ENCODE peak calls at places on chromosomes 6 and 20, in six cellular contexts. N is H9; Z is colonic mucosa; T is CD8-positive, alpha-beta T cell; X is stomach; U is left lung. A is an unnamed sample.

GRCh38 chr6:63764318-63764916 is 128.8 kb downstream of the PHF3 start:
- DNase-seq in Z (no peak), N (no peak), X (no peak), U (no peak), T (no peak), A (no peak)

GRCh38 chr6:69286341-69286740 is 510.5 kb downstream of the LMBRD1 start:
- DNase-seq in X (no peak), T (no peak), N (no peak), Z (no peak), U (no peak), A (no peak)

GRCh38 chr6:140636698-140637402 is 1262.4 kb upstream of the CITED2 start:
- DNase-seq in U (no peak), T (no peak), N (no peak), Z (no peak), X (no peak), A (no peak)

GRCh38 chr20:56393133-56393472 is 658 bp downstream of the CSTF1 start:
- DNase-seq in N (no peak), T (no peak), U (no peak), Z (no peak), X (no peak), A (no peak)

GRCh38 chr6:134424131-134424794 is 106.4 kb upstream of the SGK1 start:
- DNase-seq in N (no peak), X (no peak), T (no peak), Z (no peak), U (no peak), A (no peak)

GRCh38 chr6:50707652-50708325 is 5.5 kb upstream of the TFAP2D start:
- DNase-seq in Z (no peak), X (no peak), T (no peak), U (peak; percentile 65), N (peak; percentile 69), A (no peak)

GRCh38 chr6:88629838-88630462 is 333.5 kb downstream of the RNGTT start:
- DNase-seq in N (peak; percentile 67), T (no peak), X (no peak), U (no peak), Z (no peak), A (no peak)

GRCh38 chr20:55641497-55641896 is 363.8 kb downstream of the CBLN4 start:
- DNase-seq in X (no peak), T (no peak), U (no peak), N (no peak), Z (no peak), A (no peak)

GRCh38 chr6:35071347-35071994 is 69.7 kb downstream of the TCP11 start:
- DNase-seq in X (no peak), T (no peak), U (no peak), N (no peak), Z (no peak), A (no peak)

GRCh38 chr20:23479043-23479442 is 11.9 kb upstream of the CST8 start:
- DNase-seq in U (no peak), N (no peak), Z (no peak), X (no peak), T (no peak), A (no peak)

GRCh38 chr20:40955326-40955725 is 73.3 kb upstream of the TOP1 start:
- DNase-seq in T (no peak), U (no peak), X (peak; percentile 9), Z (peak; percentile 13), N (no peak), A (no peak)

GRCh38 chr20:40954521-40955165 is 74.0 kb upstream of the TOP1 start:
- DNase-seq in Z (peak; percentile 15), N (no peak), U (no peak), X (peak; percentile 9), T (no peak), A (no peak)

GRCh38 chr20:40949346-40949745 is 79.3 kb upstream of the TOP1 start:
- DNase-seq in T (no peak), N (no peak), Z (no peak), X (no peak), U (no peak), A (no peak)

GRCh38 chr20:40953856-40954255 is 74.8 kb upstream of the TOP1 start:
- DNase-seq in Z (no peak), N (no peak), T (no peak), X (no peak), U (no peak), A (no peak)

DNA sequence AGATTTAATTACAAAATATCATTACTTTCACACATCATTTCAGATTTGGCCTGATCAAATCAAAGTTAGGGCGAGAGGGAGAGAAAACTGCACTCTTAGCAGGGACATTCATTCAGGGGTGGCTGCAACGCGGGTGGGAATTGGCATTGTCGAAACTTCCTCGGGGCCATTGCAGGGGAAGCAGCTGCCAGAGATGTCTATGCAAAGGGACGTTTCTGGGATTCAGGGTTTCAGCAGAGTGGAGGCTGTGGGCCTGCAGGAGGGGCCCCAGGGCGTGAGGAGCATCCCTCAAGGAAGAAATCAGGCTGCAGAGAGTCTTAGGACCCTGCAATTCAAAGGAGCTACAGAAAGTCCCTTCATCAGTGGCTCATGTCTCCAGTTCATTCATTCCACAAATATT is 76.4 kb upstream of the TOP1 start:
- DNase-seq in N (no peak), T (no peak), Z (no peak), U (no peak), X (no peak), A (no peak)
- H3K27ac ChIP-seq in N (no peak overlapping the region), T (no peak overlapping the region), Z (no peak overlapping the region), U (no peak overlapping the region), X (no peak overlapping the region), A (no peak overlapping the region)

GRCh38 chr6:149334201-149334600 is 16.7 kb downstream of the TAB2 start:
- DNase-seq in U (no peak), T (no peak), Z (no peak), N (no peak), X (no peak), A (no peak)
- H3K4me1 ChIP-seq in U (peaks cover 41% of the 10 kb centered on the region), T (peaks cover 68% of the 10 kb centered on the region), Z (no peaks in the 10 kb centered on the region), N (peaks cover 5% of the 10 kb centered on the region), X (peaks cover 100% of the 10 kb centered on the region), A (peaks cover 60% of the 10 kb centered on the region)

GRCh38 chr20:32823078-32823477 is 3.3 kb downstream of the MAPRE1 start:
- DNase-seq in N (no peak), T (peak; percentile 4), X (no peak), U (no peak), Z (no peak), A (no peak)
- H3K27ac ChIP-seq in N (no peak overlapping the region), T (no peak overlapping the region), X (no peak overlapping the region), U (no peak overlapping the region), Z (no peak overlapping the region), A (no peak overlapping the region)

DNA sequence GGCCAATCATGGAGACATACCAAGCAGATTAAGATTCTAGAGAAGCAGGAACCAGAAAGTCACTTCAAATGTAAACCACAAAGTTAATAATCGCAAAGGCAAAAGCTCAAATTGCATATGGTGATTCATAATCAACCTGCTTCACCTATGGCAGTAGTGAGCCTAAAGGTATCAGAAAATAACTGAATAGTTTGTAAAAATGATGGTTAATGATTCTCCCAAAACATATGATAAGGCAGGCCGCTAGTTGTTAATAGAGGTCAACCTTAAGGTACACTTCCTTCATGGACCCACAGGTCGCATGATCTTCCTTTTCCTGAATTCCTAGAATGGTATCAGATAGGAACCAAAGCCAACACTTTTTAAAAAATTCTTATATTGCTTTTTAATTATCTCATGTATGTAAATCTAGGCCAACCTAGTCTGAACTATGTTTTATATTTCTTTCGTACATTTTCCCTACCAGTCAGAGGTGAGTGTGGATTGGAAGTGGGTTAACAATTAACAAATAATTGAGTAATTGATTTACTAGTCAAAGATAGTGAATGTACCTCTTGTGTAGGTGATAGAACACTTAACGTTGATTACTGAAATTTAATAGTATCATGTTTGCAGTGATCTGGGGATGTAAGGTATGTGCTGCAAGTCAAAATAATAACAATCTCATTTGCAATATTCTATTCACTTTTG is 16.4 kb downstream of the TAAR2 start:
- DNase-seq in U (no peak), X (no peak), N (no peak), Z (no peak), T (no peak), A (no peak)
- H3K4me1 ChIP-seq in U (no peaks in the 10 kb centered on the region), X (no peaks in the 10 kb centered on the region), N (no peaks in the 10 kb centered on the region), Z (no peaks in the 10 kb centered on the region), T (no peaks in the 10 kb centered on the region), A (peaks cover 8% of the 10 kb centered on the region)

GRCh38 chr6:165988757-165989456 is 178.7 kb downstream of the TBXT start:
- DNase-seq in Z (no peak), U (no peak), N (no peak), T (no peak), X (no peak), A (no peak)
- H3K27ac ChIP-seq in Z (no peak overlapping the region), U (no peak overlapping the region), N (no peak overlapping the region), T (no peak overlapping the region), X (peak overlapping the region; percentile 47), A (no peak overlapping the region)

GRCh38 chr6:2753743-2754142 is 3.0 kb upstream of the MYLK4 start:
- DNase-seq in U (no peak), N (no peak), Z (no peak), T (no peak), X (no peak), A (no peak)
- H3K4me1 ChIP-seq in U (no peaks in the 10 kb centered on the region), N (no peaks in the 10 kb centered on the region), Z (no peaks in the 10 kb centered on the region), T (peaks cover 8% of the 10 kb centered on the region), X (peaks cover 28% of the 10 kb centered on the region), A (no peaks in the 10 kb centered on the region)

DNA sequence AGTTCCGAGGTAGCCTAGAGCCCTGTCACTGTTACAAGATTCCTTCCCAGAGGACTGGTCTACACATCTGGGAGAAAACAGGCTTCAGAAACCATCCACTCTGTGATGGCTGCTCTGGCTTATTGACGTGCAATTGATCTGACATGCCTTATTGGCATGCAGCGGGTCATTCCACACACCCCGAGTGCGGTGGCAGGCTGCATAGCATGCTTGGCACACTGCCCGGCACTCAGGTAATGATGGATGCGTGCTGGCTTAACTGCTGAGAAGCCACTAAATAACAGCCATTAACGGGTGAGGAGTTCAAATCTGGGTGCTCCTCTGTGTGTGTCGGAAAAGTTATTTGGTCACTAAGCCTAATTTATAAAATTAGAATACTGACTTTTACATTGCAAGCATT is 67.9 kb upstream of the CDH4 start:
- DNase-seq in Z (no peak), X (no peak), N (no peak), T (no peak), U (no peak), A (no peak)
- H3K27ac ChIP-seq in Z (no peak overlapping the region), X (no peak overlapping the region), N (no peak overlapping the region), T (no peak overlapping the region), U (no peak overlapping the region), A (no peak overlapping the region)

DNA sequence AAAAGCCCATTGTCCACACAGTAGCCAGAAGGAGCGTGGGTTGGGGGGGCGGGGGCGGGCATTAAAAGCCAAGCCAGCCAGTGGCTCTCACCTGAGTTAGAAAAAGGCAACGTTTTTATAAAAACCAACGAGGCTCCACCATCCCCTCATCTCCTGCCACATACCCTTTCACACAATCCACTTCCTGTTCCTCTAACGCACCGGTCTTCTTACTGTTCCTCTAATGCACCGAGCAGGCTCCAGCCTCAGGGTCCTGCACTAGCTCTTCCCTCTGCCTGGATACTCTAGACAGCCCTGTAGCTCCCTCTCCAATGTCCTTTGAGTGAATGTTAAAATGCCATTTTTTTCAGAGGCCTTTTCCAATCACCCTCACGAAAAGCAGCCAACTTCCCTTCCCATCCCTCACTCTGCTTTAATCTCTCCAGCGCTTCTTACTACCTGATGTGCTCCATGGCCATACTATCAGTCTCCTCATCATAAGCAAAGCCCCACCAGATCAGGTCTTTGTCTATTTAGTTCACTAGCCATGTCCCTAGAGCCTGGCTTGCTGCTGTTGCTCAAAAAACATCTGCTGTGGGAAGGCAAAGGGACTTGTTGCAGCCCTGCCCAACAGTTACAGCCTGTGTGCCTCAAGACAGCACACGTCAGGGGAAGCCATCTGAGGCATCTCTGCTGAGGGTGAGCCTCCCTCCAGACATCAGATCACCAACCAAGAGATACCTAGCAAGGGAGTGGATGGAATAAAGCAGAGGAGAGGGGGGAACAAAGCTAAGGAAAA is 4.0 kb downstream of the FKBP1A start:
- DNase-seq in Z (no peak), N (no peak), X (no peak), U (no peak), T (no peak), A (no peak)
- H3K4me1 ChIP-seq in Z (peaks cover 35% of the 10 kb centered on the region), N (peaks cover 19% of the 10 kb centered on the region), X (peaks cover 91% of the 10 kb centered on the region), U (peaks cover 34% of the 10 kb centered on the region), T (peaks cover 84% of the 10 kb centered on the region), A (peaks cover 49% of the 10 kb centered on the region)